ENCODE peak calls at places on chromosome 1, in six cellular contexts. R is H1, A is fibroblast of lung, T is HepG2, J is MM.1S, H is endothelial cell of umbilical vein. Y is an unnamed sample.

GRCh38 chr1:184567016-184567415 is 180.2 kb downstream of the C1orf21 start:
- DNase-seq in A (no peak), R (no peak), T (no peak), H (no peak), J (no peak), Y (no peak)

GRCh38 chr1:18978706-18979105 is 22.2 kb upstream of the IFFO2 start:
- DNase-seq in R (no peak), T (no peak), A (no peak), J (no peak), H (no peak), Y (no peak)

GRCh38 chr1:222370911-222371717 is 176.8 kb downstream of the HHIPL2 start:
- DNase-seq in A (peak), R (no peak), T (no peak), H (no peak), J (no peak), Y (no peak)

GRCh38 chr1:59292557-59292956 is 4.3 kb upstream of the FGGY start:
- DNase-seq in R (no peak), T (peak), J (peak), H (peak), A (peak), Y (peak)

GRCh38 chr1:8497196-8497878 is 179.4 kb downstream of the SLC45A1 start:
- DNase-seq in H (no peak), T (no peak), A (peak), J (no peak), R (no peak), Y (no peak)

GRCh38 chr1:6301526-6301925 is 40.6 kb upstream of the GPR153 start:
- DNase-seq in R (no peak), J (no peak), A (no peak), H (no peak), T (no peak), Y (no peak)

GRCh38 chr1:204431310-204432184 is 19.9 kb upstream of the PPP1R15B start:
- DNase-seq in T (peak), A (peak), J (peak), H (peak), R (peak), Y (peak)

GRCh38 chr1:171507435-171507834 is 22.1 kb downstream of the PRRC2C start:
- DNase-seq in H (no peak), R (no peak), A (no peak), J (no peak), T (no peak), Y (no peak)

GRCh38 chr1:26452459-26453183 is 19.6 kb upstream of the HMGN2 start:
- DNase-seq in T (no peak), J (no peak), A (peak), R (no peak), H (no peak), Y (no peak)

GRCh38 chr1:25615563-25616079 is 970 bp upstream of the MAN1C1 start:
- DNase-seq in T (no peak), R (no peak), H (peak), J (no peak), A (peak), Y (no peak)

GRCh38 chr1:7704214-7705047 is 66.7 kb upstream of the VAMP3 start:
- DNase-seq in H (peak), T (peak), A (peak), J (no peak), R (peak), Y (no peak)

GRCh38 chr1:92587445-92587844 is 100.7 kb upstream of the GFI1 start:
- DNase-seq in J (no peak), R (no peak), H (no peak), A (no peak), T (no peak), Y (no peak)

GRCh38 chr1:161068306-161069200 is 1.1 kb downstream of the ARHGAP30 start:
- DNase-seq in T (no peak), H (no peak), A (no peak), J (peak), R (no peak), Y (no peak)

GRCh38 chr1:17759114-17759513 is 4.0 kb downstream of the ACTL8 start:
- DNase-seq in R (no peak), T (peak), J (peak), A (peak), H (no peak), Y (no peak)

GRCh38 chr1:56922507-56922906 is 43.3 kb downstream of the C8B start:
- DNase-seq in J (no peak), H (no peak), R (no peak), T (peak), A (no peak), Y (no peak)

GRCh38 chr1:166858726-166859419 is 17.2 kb downstream of the TADA1 start:
- DNase-seq in R (no peak), A (no peak), H (no peak), T (no peak), J (no peak), Y (no peak)

GRCh38 chr1:55049914-55050278 is 10.5 kb downstream of the PCSK9 start:
- DNase-seq in R (no peak), T (no peak), H (peak), J (no peak), A (peak), Y (no peak)

DNA sequence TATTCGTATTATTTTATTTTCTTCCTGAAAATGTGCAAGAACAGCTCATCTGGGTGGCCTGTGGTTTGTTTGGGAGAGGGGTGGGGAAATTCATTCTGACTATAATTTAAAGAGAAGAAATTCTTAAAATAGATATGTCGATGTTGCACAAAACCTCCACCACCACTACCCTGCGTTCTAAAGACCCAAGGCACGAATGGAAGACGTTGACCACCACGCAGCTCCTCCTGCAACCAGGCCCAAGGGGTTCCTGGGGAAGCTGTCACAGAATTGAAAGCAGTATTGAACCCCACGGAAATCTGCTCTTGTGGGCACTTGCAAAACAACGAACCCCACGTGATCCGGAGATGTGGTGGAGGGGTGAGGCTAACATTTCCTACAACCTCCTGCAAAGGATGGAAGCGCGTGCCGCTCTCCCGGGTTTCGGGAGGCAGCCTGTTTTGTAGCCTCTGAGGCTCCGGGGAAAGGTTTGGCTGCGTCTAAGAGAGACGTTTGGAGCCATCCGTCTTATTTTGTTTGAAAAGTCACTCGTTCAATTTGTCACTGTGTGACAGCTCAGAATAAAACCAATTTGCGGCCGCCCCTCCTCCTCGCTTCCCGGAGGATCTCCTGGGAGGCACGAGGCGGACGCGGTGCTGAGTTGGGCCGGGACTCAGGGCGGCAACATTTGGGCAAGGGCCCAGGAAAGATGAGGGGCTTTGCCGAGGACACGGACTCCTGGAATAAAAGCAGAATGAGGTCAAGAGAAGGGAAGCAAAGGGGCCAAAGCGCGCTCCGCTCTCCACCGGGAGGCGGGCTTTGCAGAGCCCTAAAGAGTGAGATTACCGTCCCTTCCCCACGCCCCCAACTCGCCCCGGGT is 791 bp upstream of the HLX start:
- DNase-seq in R (no peak), A (peak), T (no peak), J (no peak), H (no peak), Y (no peak)
- TF ChIP-seq EZH2 in R (peak), A (no peak), T (no peak), J (no peak), H (no peak), Y (peak)

GRCh38 chr1:21335088-21335678 is 44.9 kb upstream of the ECE1 start:
- DNase-seq in J (no peak), H (no peak), T (no peak), A (no peak), R (no peak), Y (no peak)
- H3K9ac ChIP-seq in J (peak), H (peak), T (peak), A (peak), R (no peak), Y (no peak)

GRCh38 chr1:201535046-201535777 is 3.7 kb upstream of the NAV1 start:
- DNase-seq in R (no peak), H (no peak), J (no peak), T (no peak), A (peak), Y (no peak)
- H3K27ac ChIP-seq in R (no peak), H (no peak), J (no peak), T (no peak), A (peak), Y (no peak)

DNA sequence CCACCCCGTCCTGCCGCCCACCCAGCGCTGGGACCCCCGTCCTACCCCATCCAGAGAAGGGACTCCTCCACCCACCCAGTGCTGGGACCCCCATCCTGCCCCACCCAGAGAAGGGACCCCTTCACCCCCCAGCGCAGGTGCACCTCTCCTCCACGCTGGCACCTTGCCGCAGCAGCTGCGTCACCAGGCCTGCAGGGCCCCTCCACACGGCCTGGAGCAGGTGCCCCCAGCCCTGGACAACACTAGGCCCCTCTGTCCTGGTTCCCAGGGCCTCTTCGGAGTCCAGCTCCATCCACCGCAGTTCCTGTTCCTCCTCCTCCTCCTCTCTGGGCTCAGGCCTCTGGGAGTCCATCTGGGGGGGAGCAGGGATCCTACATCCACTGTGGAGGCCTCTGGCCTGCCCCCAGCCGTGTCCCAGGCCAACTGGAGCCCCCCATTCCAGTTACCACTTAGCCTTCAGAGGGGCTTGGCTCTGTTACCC is 382 bp downstream of the ANKRD65 start:
- DNase-seq in A (no peak), J (no peak), R (no peak), T (no peak), H (no peak), Y (no peak)
- TF ChIP-seq EZH2 in A (no peak), J (no peak), R (no peak), T (no peak), H (no peak), Y (no peak)

GRCh38 chr1:40385437-40386310 is 12.1 kb downstream of the SMAP2 start:
- DNase-seq in H (peak), R (no peak), T (no peak), J (peak), A (no peak), Y (no peak)
- H3K9ac ChIP-seq in H (no peak), R (no peak), T (peak), J (peak), A (no peak), Y (peak)

Y was measured in SK-N-MC.